ENCODE peak calls at places on chromosomes 1 and 21, in nine cellular contexts. S is prostate gland, E is tibial nerve, R is IMR-90, W is sigmoid colon, K is gastrocnemius medialis, O is uterus, F is heart left ventricle, U is transverse colon. L is an unnamed sample.
A peak's percentile ranks its signal among the peaks of the same experiment; 100 is the strongest.

GRCh38 chr1:6984996-6985395 is 199.7 kb downstream of the CAMTA1 start:
- DNase-seq in S (no peak), E (no peak), R (no peak), W (no peak), K (no peak), O (no peak), F (no peak), U (no peak), L (no peak)

GRCh38 chr1:193113258-193113991 is 8.2 kb upstream of the GLRX2 start:
- DNase-seq in S (no peak), E (no peak), R (no peak), W (no peak), K (no peak), O (no peak), F (no peak), U (no peak), L (no peak)

GRCh38 chr1:196723325-196724185 is 51.1 kb upstream of the CFHR3 start:
- DNase-seq in S (peak; percentile 22), E (no peak), R (peak; percentile 23), W (no peak), K (no peak), O (no peak), F (no peak), U (peak; percentile 55), L (no peak)

GRCh38 chr21:28936036-28936435 is 56.6 kb downstream of the LTN1 start:
- DNase-seq in S (no peak), E (no peak), R (no peak), W (no peak), K (no peak), O (no peak), F (no peak), U (no peak), L (no peak)

GRCh38 chr1:160214481-160215140 is 9.4 kb downstream of the PEA15 start:
- DNase-seq in S (peak; percentile 43), E (no peak), R (no peak), W (no peak), K (no peak), O (no peak), F (no peak), U (peak; percentile 59), L (no peak)

GRCh38 chr1:61261585-61261984 is 179.2 kb downstream of the NFIA start:
- DNase-seq in S (no peak), E (no peak), R (no peak), W (no peak), K (no peak), O (no peak), F (no peak), U (no peak), L (no peak)

GRCh38 chr1:203768158-203768725 is 3.3 kb downstream of the LAX1 start:
- DNase-seq in S (no peak), E (no peak), R (no peak), W (no peak), K (no peak), O (no peak), F (no peak), U (peak; percentile 30), L (no peak)

GRCh38 chr21:23638131-23638530 is 1969.2 kb downstream of the MRPL39 start:
- DNase-seq in S (no peak), E (no peak), R (no peak), W (no peak), K (no peak), O (no peak), F (no peak), U (no peak), L (no peak)

GRCh38 chr1:119139393-119139792 is 1.1 kb downstream of the WARS2 start:
- DNase-seq in S (no peak), E (no peak), R (no peak), W (no peak), K (no peak), O (no peak), F (no peak), U (no peak), L (no peak)

GRCh38 chr1:119327436-119328155 is 41.0 kb upstream of the HAO2 start:
- DNase-seq in S (peak; percentile 68), E (no peak), R (no peak), W (peak; percentile 96), K (peak; percentile 23), O (peak; percentile 87), F (peak; percentile 22), U (peak; percentile 62), L (no peak)

GRCh38 chr1:45272943-45273342 is 53.8 kb upstream of the HPDL start:
- DNase-seq in S (no peak), E (no peak), R (peak; percentile 89), W (no peak), K (no peak), O (no peak), F (no peak), U (no peak), L (no peak)

GRCh38 chr1:79188371-79188770 is 181.8 kb upstream of the ADGRL4 start:
- DNase-seq in S (no peak), E (no peak), R (peak; percentile 65), W (no peak), K (no peak), O (no peak), F (no peak), U (no peak), L (no peak)

GRCh38 chr1:226912587-226913176 is 27.4 kb upstream of the COQ8A start:
- DNase-seq in S (peak; percentile 49), E (no peak), R (peak; percentile 6), W (peak; percentile 80), K (peak; percentile 83), O (no peak), F (peak; percentile 54), U (peak; percentile 75), L (no peak)

GRCh38 chr1:15083578-15083977 is 70.0 kb upstream of the TMEM51 start:
- DNase-seq in S (no peak), E (no peak), R (peak; percentile 15), W (no peak), K (no peak), O (no peak), F (no peak), U (no peak), L (no peak)

GRCh38 chr1:233884461-233885151 is 19.9 kb upstream of the SLC35F3 start:
- DNase-seq in S (no peak), E (no peak), R (no peak), W (no peak), K (no peak), O (no peak), F (no peak), U (no peak), L (no peak)

GRCh38 chr1:44613932-44614331 is 60.3 kb downstream of the TMEM53 start:
- DNase-seq in S (no peak), E (no peak), R (no peak), W (no peak), K (no peak), O (no peak), F (no peak), U (no peak), L (no peak)

GRCh38 chr1:209772116-209772515 is 12.2 kb downstream of the C1orf74 start:
- DNase-seq in S (no peak), E (no peak), R (no peak), W (no peak), K (no peak), O (no peak), F (no peak), U (no peak), L (no peak)

GRCh38 chr21:32457962-32458361 is 45.5 kb downstream of the EVA1C start:
- DNase-seq in S (no peak), E (no peak), R (no peak), W (no peak), K (no peak), O (no peak), F (no peak), U (no peak), L (no peak)
- TF ChIP-seq POLR2A in S (no peak), E (no peak), R (no peak), W (no peak), K (no peak), O (no peak), F (no peak), U (no peak), L (no peak)

DNA sequence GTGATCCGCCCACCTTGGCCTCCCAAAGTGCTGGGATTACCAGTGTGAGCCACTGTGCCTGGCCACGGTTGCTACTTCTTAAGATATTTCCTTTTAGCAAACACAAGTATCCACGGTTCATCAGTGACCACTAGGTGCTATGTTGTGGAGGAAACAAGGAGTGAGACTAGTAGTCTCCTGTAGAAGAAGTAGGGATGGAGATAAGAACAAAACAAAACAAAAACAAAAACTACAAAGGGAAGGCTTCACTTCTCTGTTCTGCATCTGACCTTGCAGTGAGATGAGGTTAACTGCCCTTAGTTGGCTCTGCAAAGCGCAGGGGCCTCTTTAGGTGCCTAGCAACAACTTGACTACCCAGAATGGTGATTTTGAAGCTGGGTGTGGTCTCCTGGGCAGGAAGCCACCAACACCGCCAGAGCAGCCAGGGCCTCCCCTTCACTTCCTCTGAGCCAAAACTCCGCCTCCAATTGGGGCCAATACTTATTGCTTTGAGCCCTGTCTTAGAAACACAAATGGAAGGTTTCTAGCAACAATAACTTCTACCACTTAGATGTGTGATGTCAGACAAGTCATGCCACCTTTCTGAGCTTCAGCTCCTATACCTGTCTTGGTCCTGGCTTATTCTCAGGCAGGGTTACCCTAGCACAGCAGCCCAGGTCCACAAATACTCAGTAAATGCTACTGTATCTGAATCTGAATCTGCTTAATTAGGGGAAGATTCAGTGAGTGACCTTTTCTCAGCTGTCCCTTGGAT is 12.7 kb upstream of the CDC42 start:
- DNase-seq in S (peak; percentile 46), E (no peak), R (peak; percentile 35), W (peak; percentile 71), K (peak; percentile 45), O (peak; percentile 43), F (peak; percentile 74), U (peak; percentile 88), L (peak; percentile 55)
- TF ChIP-seq POLR2A in S (no peak), E (no peak), R (no peak), W (no peak), K (no peak), O (no peak), F (no peak), U (no peak), L (peak; percentile 26)

DNA sequence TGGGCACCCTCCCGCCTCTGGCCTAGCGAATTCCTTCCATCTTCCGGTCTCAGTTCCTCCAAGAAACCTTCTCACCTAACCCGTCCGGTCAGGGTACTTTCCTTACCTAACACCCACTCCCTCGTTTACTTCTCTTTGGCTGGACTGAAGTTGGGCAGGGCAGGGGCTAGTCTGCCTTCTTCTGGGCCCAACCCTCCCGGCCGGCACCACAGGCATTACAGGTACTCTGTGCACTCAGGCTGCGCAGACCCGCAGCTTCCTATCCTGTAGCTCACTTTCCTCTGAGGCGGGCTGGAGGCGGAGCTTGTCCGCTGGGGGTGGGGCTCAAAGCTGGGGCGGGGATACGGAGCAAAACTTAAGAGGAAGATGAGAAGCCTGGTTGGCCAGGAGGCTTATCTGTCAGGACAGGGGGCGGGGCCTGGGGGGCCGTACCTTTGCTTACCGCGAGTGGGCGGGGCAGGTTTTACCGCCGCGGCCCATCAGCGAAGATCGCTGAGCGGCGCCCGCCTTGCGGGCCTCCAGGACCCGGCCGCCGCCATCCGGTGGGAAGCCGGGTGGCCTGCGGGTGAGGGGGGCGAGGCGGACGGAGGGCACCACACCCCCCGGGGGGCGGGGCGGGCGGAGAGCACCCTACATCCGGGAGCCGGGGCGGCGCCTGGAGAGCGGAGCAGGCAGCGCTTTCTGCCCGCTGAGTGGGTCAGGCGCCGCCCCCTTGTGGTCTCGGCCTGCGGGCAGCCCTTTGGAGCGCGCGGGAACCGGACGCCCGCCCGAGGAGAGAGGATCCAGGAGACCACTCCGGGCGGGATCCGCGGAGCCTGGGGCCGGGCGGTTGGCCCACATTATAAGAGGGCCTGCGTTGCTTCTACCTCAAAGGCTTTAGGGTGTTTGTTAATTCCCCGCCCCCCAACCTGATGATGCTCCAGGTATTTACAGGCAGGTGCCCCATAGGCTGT is 31.9 kb downstream of the ZNF648 start:
- DNase-seq in S (peak; percentile 99), E (peak; percentile 95), R (peak; percentile 63), W (peak; percentile 98), K (peak; percentile 95), O (peak; percentile 99), F (peak; percentile 97), U (peak; percentile 99), L (peak; percentile 90)
- TF ChIP-seq POLR2A in S (peak; percentile 78), E (no peak), R (no peak), W (peak; percentile 20), K (peak; percentile 20), O (peak; percentile 44), F (no peak), U (peak; percentile 91), L (peak; percentile 74)

GRCh38 chr1:185096531-185096930 is 51.2 kb downstream of the RNF2 start:
- DNase-seq in S (no peak), E (no peak), R (peak; percentile 56), W (no peak), K (no peak), O (no peak), F (no peak), U (no peak), L (no peak)
- TF ChIP-seq POLR2A in S (no peak), E (no peak), R (no peak), W (no peak), K (no peak), O (no peak), F (no peak), U (no peak), L (no peak)

L was measured in esophagus squamous epithelium.